ENCODE peak calls at places on chromosomes 16 and 17, in six cellular contexts. One of them, this sample, is unnamed.

GRCh38 chr16:27444015-27444414 is 42.0 kb downstream of the IL21R start:
- DNase-seq in neuronal stem cell: no peak
- DNase-seq in mesenchymal stem cell: peak; percentile 13
- DNase-seq in H9: no peak
- DNase-seq in H1: no peak
- DNase-seq in trophoblast cell: peak; percentile 69
- DNase-seq in this sample: peak; percentile 65

GRCh38 chr16:6827931-6828330 is 504.7 kb upstream of the RBFOX1 start:
- DNase-seq in H9: no peak
- DNase-seq in neuronal stem cell: no peak
- DNase-seq in mesenchymal stem cell: no peak
- DNase-seq in trophoblast cell: no peak
- DNase-seq in H1: no peak
- DNase-seq in this sample: no peak

GRCh38 chr16:67311607-67312449 is 14.7 kb downstream of the KCTD19 start:
- DNase-seq in mesenchymal stem cell: peak; percentile 100
- DNase-seq in neuronal stem cell: no peak
- DNase-seq in H9: no peak
- DNase-seq in trophoblast cell: peak; percentile 93
- DNase-seq in H1: no peak
- DNase-seq in this sample: peak; percentile 100

GRCh38 chr16:15457390-15457789 is 23.0 kb downstream of the BMERB1 start:
- DNase-seq in neuronal stem cell: no peak
- DNase-seq in H9: no peak
- DNase-seq in mesenchymal stem cell: no peak
- DNase-seq in H1: no peak
- DNase-seq in trophoblast cell: no peak
- DNase-seq in this sample: no peak

GRCh38 chr16:73047536-73048291 is at the start of gene ZFHX3:
- DNase-seq in H9: peak; percentile 83
- DNase-seq in H1: no peak
- DNase-seq in mesenchymal stem cell: peak; percentile 70
- DNase-seq in trophoblast cell: no peak
- DNase-seq in neuronal stem cell: no peak
- DNase-seq in this sample: peak; percentile 49

GRCh38 chr17:39219647-39220154 is 6.0 kb downstream of the STAC2 start:
- DNase-seq in neuronal stem cell: no peak
- DNase-seq in H9: no peak
- DNase-seq in trophoblast cell: no peak
- DNase-seq in mesenchymal stem cell: no peak
- DNase-seq in H1: no peak
- DNase-seq in this sample: no peak

GRCh38 chr16:66107661-66108060 is 258.8 kb upstream of the CDH5 start:
- DNase-seq in H9: no peak
- DNase-seq in H1: no peak
- DNase-seq in trophoblast cell: no peak
- DNase-seq in mesenchymal stem cell: peak; percentile 50
- DNase-seq in neuronal stem cell: no peak
- DNase-seq in this sample: peak; percentile 93

GRCh38 chr17:67994827-67995567 is 1.3 kb downstream of the C17orf58 start:
- DNase-seq in H9: peak; percentile 20
- DNase-seq in neuronal stem cell: peak; percentile 4
- DNase-seq in trophoblast cell: no peak
- DNase-seq in H1: no peak
- DNase-seq in mesenchymal stem cell: peak; percentile 82
- DNase-seq in this sample: peak; percentile 83

GRCh38 chr17:1186923-1187771 is 7.4 kb upstream of the ABR start:
- DNase-seq in mesenchymal stem cell: peak; percentile 87
- DNase-seq in H1: no peak
- DNase-seq in neuronal stem cell: peak; percentile 84
- DNase-seq in trophoblast cell: peak; percentile 76
- DNase-seq in H9: peak; percentile 97
- DNase-seq in this sample: peak; percentile 84

GRCh38 chr17:64289652-64290051 is 26.6 kb upstream of the TEX2 start:
- DNase-seq in neuronal stem cell: no peak
- DNase-seq in trophoblast cell: no peak
- DNase-seq in H1: no peak
- DNase-seq in mesenchymal stem cell: no peak
- DNase-seq in H9: no peak
- DNase-seq in this sample: no peak

GRCh38 chr17:77441130-77441920 is 300.6 kb downstream of the SEC14L1 start:
- DNase-seq in trophoblast cell: no peak
- DNase-seq in H1: no peak
- DNase-seq in neuronal stem cell: no peak
- DNase-seq in H9: no peak
- DNase-seq in mesenchymal stem cell: no peak
- DNase-seq in this sample: no peak

GRCh38 chr17:63290784-63291183 is 155.3 kb downstream of the CYB561 start:
- DNase-seq in H1: no peak
- DNase-seq in trophoblast cell: no peak
- DNase-seq in H9: no peak
- DNase-seq in neuronal stem cell: no peak
- DNase-seq in mesenchymal stem cell: no peak
- DNase-seq in this sample: no peak

GRCh38 chr16:12747261-12747660 is 56.4 kb downstream of the CPPED1 start:
- DNase-seq in H1: no peak
- DNase-seq in mesenchymal stem cell: no peak
- DNase-seq in H9: no peak
- DNase-seq in trophoblast cell: no peak
- DNase-seq in neuronal stem cell: no peak
- DNase-seq in this sample: no peak

GRCh38 chr16:24993722-24994686 is 21.2 kb downstream of the ARHGAP17 start:
- DNase-seq in trophoblast cell: no peak
- DNase-seq in H1: no peak
- DNase-seq in mesenchymal stem cell: peak; percentile 93
- DNase-seq in H9: no peak
- DNase-seq in neuronal stem cell: no peak
- DNase-seq in this sample: peak; percentile 96

GRCh38 chr17:73613947-73614655 is 30.1 kb downstream of the SDK2 start:
- DNase-seq in neuronal stem cell: peak; percentile 64
- DNase-seq in H9: peak; percentile 80
- DNase-seq in trophoblast cell: no peak
- DNase-seq in mesenchymal stem cell: no peak
- DNase-seq in H1: no peak
- DNase-seq in this sample: no peak

GRCh38 chr17:58308173-58308984 is 20.2 kb downstream of the TSPOAP1 start:
- DNase-seq in H1: no peak
- DNase-seq in trophoblast cell: peak; percentile 9
- DNase-seq in H9: peak; percentile 92
- DNase-seq in neuronal stem cell: no peak
- DNase-seq in mesenchymal stem cell: no peak
- DNase-seq in this sample: no peak

GRCh38 chr17:37490638-37491614 is 1.2 kb downstream of the DUSP14 start:
- DNase-seq in mesenchymal stem cell: peak; percentile 93
- DNase-seq in H1: no peak
- DNase-seq in trophoblast cell: peak; percentile 65
- DNase-seq in neuronal stem cell: peak; percentile 36
- DNase-seq in H9: peak; percentile 81
- DNase-seq in this sample: peak; percentile 93

GRCh38 chr17:12021604-12022003 is 927 bp downstream of the MAP2K4 start:
- DNase-seq in trophoblast cell: no peak
- DNase-seq in neuronal stem cell: no peak
- DNase-seq in H9: no peak
- DNase-seq in H1: no peak
- DNase-seq in mesenchymal stem cell: no peak
- DNase-seq in this sample: no peak

GRCh38 chr16:30371248-30371816 is 1.0 kb upstream of the TBC1D10B start:
- DNase-seq in trophoblast cell: no peak
- DNase-seq in H1: no peak
- DNase-seq in H9: no peak
- DNase-seq in neuronal stem cell: no peak
- DNase-seq in mesenchymal stem cell: no peak
- DNase-seq in this sample: no peak
- H2AK5ac ChIP-seq in trophoblast cell: peak overlapping the region; percentile 90
- H2AK5ac ChIP-seq in H1: no peak overlapping the region
- H2AK5ac ChIP-seq in H9: no peak overlapping the region
- H2AK5ac ChIP-seq in neuronal stem cell: no peak overlapping the region
- H2AK5ac ChIP-seq in mesenchymal stem cell: peak overlapping the region; percentile 65
- H2AK5ac ChIP-seq in this sample: peak overlapping the region; percentile 92

GRCh38 chr16:20136446-20136968 is 62.8 kb upstream of the GPR139 start:
- DNase-seq in H1: no peak
- DNase-seq in neuronal stem cell: no peak
- DNase-seq in H9: no peak
- DNase-seq in mesenchymal stem cell: no peak
- DNase-seq in trophoblast cell: no peak
- DNase-seq in this sample: no peak
- H3K14ac ChIP-seq in H1: no peak overlapping the region
- H3K14ac ChIP-seq in neuronal stem cell: no peak overlapping the region
- H3K14ac ChIP-seq in H9: no peak overlapping the region
- H3K14ac ChIP-seq in mesenchymal stem cell: no peak overlapping the region
- H3K14ac ChIP-seq in trophoblast cell: no peak overlapping the region
- H3K14ac ChIP-seq in this sample: no peak overlapping the region

GRCh38 chr16:23258919-23259237 is 43.2 kb upstream of the SCNN1B start:
- DNase-seq in neuronal stem cell: no peak
- DNase-seq in trophoblast cell: no peak
- DNase-seq in mesenchymal stem cell: no peak
- DNase-seq in H1: no peak
- DNase-seq in H9: no peak
- DNase-seq in this sample: no peak
- H4K91ac ChIP-seq in neuronal stem cell: no peak overlapping the region
- H4K91ac ChIP-seq in trophoblast cell: no peak overlapping the region
- H4K91ac ChIP-seq in mesenchymal stem cell: no peak overlapping the region
- H4K91ac ChIP-seq in H1: no peak overlapping the region
- H4K91ac ChIP-seq in H9: no peak overlapping the region
- H4K91ac ChIP-seq in this sample: no peak overlapping the region

GRCh38 chr16:83830769-83831450 is 23.1 kb downstream of the HSBP1 start:
- DNase-seq in trophoblast cell: no peak
- DNase-seq in H9: no peak
- DNase-seq in H1: no peak
- DNase-seq in mesenchymal stem cell: no peak
- DNase-seq in neuronal stem cell: no peak
- DNase-seq in this sample: no peak
- H2AK5ac ChIP-seq in trophoblast cell: no peak overlapping the region
- H2AK5ac ChIP-seq in H9: no peak overlapping the region
- H2AK5ac ChIP-seq in H1: no peak overlapping the region
- H2AK5ac ChIP-seq in mesenchymal stem cell: no peak overlapping the region
- H2AK5ac ChIP-seq in neuronal stem cell: no peak overlapping the region
- H2AK5ac ChIP-seq in this sample: no peak overlapping the region

DNA sequence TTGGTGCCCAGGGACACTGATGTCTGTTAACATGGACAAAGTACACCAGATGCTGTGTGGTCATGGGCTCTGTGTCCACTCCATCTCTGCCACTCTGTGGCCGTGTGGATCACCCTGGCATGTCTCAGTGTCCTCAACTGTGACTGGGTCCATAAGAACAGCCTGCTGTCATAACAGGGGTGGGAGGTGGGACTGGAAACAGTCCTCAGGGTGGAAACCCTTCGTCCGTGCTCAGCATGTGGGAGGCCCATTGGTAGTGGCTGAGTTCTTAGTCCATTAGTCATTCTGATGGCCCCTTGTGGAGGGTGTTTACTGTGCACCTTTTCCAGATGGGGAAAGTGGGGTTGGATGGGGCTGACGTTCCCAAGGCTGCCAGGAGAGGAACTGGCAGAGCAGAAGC is 12.8 kb downstream of the FLYWCH2 start:
- DNase-seq in H1: no peak
- DNase-seq in neuronal stem cell: no peak
- DNase-seq in trophoblast cell: no peak
- DNase-seq in mesenchymal stem cell: peak; percentile 36
- DNase-seq in H9: no peak
- DNase-seq in this sample: peak; percentile 43
- H3K14ac ChIP-seq in H1: no peak overlapping the region
- H3K14ac ChIP-seq in neuronal stem cell: no peak overlapping the region
- H3K14ac ChIP-seq in trophoblast cell: no peak overlapping the region
- H3K14ac ChIP-seq in mesenchymal stem cell: no peak overlapping the region
- H3K14ac ChIP-seq in H9: no peak overlapping the region
- H3K14ac ChIP-seq in this sample: peak overlapping the region; percentile 10

DNA sequence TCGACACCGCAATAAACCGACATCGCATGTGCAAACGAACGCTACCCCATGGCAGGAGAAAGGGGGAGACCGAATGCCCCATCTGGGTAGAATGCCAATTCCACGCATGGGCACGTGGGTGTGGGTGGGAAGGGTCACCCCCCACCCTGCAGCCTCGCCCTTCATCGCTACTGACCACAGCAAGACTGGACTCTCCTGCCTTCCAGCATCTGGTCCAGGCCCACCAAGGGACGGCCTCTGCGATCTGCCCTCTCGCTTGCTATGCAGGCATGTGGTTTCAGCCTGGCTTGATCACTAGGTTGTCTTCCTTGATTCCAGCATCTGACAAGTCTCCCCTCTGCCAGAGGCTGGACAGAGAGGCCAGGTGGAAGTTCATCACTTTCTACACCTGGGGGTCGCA is 159.3 kb downstream of the C16orf78 start:
- DNase-seq in mesenchymal stem cell: no peak
- DNase-seq in trophoblast cell: no peak
- DNase-seq in H1: no peak
- DNase-seq in H9: no peak
- DNase-seq in neuronal stem cell: no peak
- DNase-seq in this sample: no peak
- H4K91ac ChIP-seq in mesenchymal stem cell: peak overlapping the region; percentile 6
- H4K91ac ChIP-seq in trophoblast cell: no peak overlapping the region
- H4K91ac ChIP-seq in H1: no peak overlapping the region
- H4K91ac ChIP-seq in H9: no peak overlapping the region
- H4K91ac ChIP-seq in neuronal stem cell: no peak overlapping the region
- H4K91ac ChIP-seq in this sample: no peak overlapping the region

GRCh38 chr17:28714281-28714680 is 2.6 kb upstream of the PROCA1 start:
- DNase-seq in mesenchymal stem cell: no peak
- DNase-seq in H9: peak; percentile 30
- DNase-seq in neuronal stem cell: no peak
- DNase-seq in H1: no peak
- DNase-seq in trophoblast cell: no peak
- DNase-seq in this sample: no peak

GRCh38 chr17:28710948-28711722 is 553 bp downstream of the PROCA1 start:
- DNase-seq in mesenchymal stem cell: peak; percentile 90
- DNase-seq in neuronal stem cell: peak; percentile 93
- DNase-seq in H1: peak; percentile 83
- DNase-seq in trophoblast cell: peak; percentile 84
- DNase-seq in H9: peak; percentile 99
- DNase-seq in this sample: peak; percentile 85

GRCh38 chr17:28711723-28712036 is at the start of gene PROCA1:
- DNase-seq in mesenchymal stem cell: no peak
- DNase-seq in trophoblast cell: no peak
- DNase-seq in neuronal stem cell: no peak
- DNase-seq in H1: no peak
- DNase-seq in H9: no peak
- DNase-seq in this sample: no peak

GRCh38 chr17:28712037-28712704 is 483 bp upstream of the PROCA1 start:
- DNase-seq in neuronal stem cell: no peak
- DNase-seq in H9: peak; percentile 87
- DNase-seq in trophoblast cell: peak; percentile 18
- DNase-seq in H1: no peak
- DNase-seq in mesenchymal stem cell: peak; percentile 55
- DNase-seq in this sample: no peak

DNA sequence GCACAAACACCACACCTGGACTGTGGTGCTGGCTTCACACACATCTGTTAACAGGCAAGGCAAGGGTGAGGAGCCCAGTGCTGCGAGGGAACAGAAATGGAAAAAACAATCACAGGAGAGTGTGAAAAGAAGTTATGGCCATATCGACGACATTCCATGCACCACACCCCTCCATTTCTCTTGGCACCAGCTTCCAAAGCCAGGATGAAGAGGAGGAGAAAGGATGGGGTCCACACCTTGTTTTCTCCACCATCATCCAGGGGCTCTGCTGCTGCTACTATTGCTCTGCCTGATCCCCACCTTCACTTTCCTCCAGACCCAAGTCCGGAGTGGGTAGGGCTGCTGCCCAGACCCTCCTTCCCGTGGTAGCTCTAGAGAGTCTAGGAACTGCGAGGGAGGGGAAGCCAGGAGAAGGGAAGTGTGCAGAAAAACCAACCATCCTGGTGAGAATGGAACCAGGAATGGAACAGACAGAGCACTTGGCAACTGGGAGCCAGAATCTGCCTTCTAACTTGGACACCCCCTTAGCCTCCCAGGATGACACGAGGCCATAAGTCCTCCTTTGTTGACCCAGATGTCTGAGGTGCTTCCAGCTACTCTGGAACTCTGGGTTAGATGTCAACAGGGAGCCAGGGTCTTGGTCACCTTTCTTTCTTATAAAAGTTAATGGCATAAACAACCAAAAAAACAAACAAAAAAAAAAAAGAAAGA is 1.2 kb upstream of the PROCA1 start:
- DNase-seq in mesenchymal stem cell: no peak
- DNase-seq in trophoblast cell: no peak
- DNase-seq in neuronal stem cell: no peak
- DNase-seq in H9: no peak
- DNase-seq in H1: no peak
- DNase-seq in this sample: no peak
- H2AK5ac ChIP-seq in mesenchymal stem cell: no peak overlapping the region
- H2AK5ac ChIP-seq in trophoblast cell: peak overlapping the region; percentile 76
- H2AK5ac ChIP-seq in neuronal stem cell: peak overlapping the region; percentile 3
- H2AK5ac ChIP-seq in H9: no peak overlapping the region
- H2AK5ac ChIP-seq in H1: peak overlapping the region; percentile 54
- H2AK5ac ChIP-seq in this sample: peak overlapping the region; percentile 55

This sample was measured in IMR-90.